ENCODE peak calls at places on chromosomes 1 and 21, in four cellular contexts. C, S, A and Q are unnamed samples.

GRCh38 chr1:7409278-7409677 is 361.8 kb upstream of the VAMP3 start:
- DNase-seq in C (no peak), S (no peak), A (no peak), Q (no peak)

GRCh38 chr1:171645553-171646336 is 6.7 kb downstream of the MYOC start:
- DNase-seq in C (no peak), S (no peak), A (no peak), Q (no peak)

GRCh38 chr1:60078182-60078581 is 4.6 kb upstream of the C1orf87 start:
- DNase-seq in C (no peak), S (no peak), A (no peak), Q (no peak)

GRCh38 chr1:8604041-8604942 is 213.1 kb downstream of the RERE start:
- DNase-seq in C (no peak), S (no peak), A (peak), Q (no peak)

GRCh38 chr1:18344755-18345154 is 136.0 kb upstream of the KLHDC7A start:
- DNase-seq in C (no peak), S (no peak), A (no peak), Q (no peak)

GRCh38 chr1:211625040-211625439 is 46.1 kb upstream of the SLC30A1 start:
- DNase-seq in C (peak), S (peak), A (no peak), Q (no peak)

GRCh38 chr1:202873026-202873425 is 15.9 kb downstream of the RABIF start:
- DNase-seq in C (no peak), S (no peak), A (no peak), Q (no peak)

GRCh38 chr1:174200746-174201145 is 41.4 kb downstream of the RABGAP1L start:
- DNase-seq in C (no peak), S (no peak), A (no peak), Q (no peak)

GRCh38 chr21:46246345-46246744 is 17.8 kb upstream of the LSS start:
- DNase-seq in C (no peak), S (no peak), A (no peak), Q (no peak)

GRCh38 chr1:37574834-37575479 is 18.2 kb downstream of the DNALI1 start:
- DNase-seq in C (no peak), S (no peak), A (no peak), Q (no peak)

GRCh38 chr1:180247061-180247460 is 17.0 kb downstream of the LHX4 start:
- DNase-seq in C (no peak), S (no peak), A (no peak), Q (no peak)

GRCh38 chr1:110718452-110718851 is 43.7 kb upstream of the KCNA3 start:
- DNase-seq in C (no peak), S (no peak), A (no peak), Q (no peak)

GRCh38 chr1:212967767-212968166 is 17.4 kb downstream of the VASH2 start:
- DNase-seq in C (peak), S (peak), A (no peak), Q (peak)

GRCh38 chr1:203649551-203650011 is 22.9 kb downstream of the ATP2B4 start:
- DNase-seq in C (no peak), S (no peak), A (no peak), Q (no peak)

GRCh38 chr1:59738152-59738551 is 76.6 kb upstream of the HOOK1 start:
- DNase-seq in C (peak), S (no peak), A (no peak), Q (no peak)

GRCh38 chr1:11046625-11047365 is at the start of gene MASP2:
- DNase-seq in C (peak), S (peak), A (no peak), Q (no peak)

GRCh38 chr21:34630536-34631143 is 15.7 kb upstream of the RCAN1 start:
- DNase-seq in C (peak), S (peak), A (peak), Q (peak)

GRCh38 chr1:40769815-40770214 is 13.8 kb upstream of the KCNQ4 start:
- DNase-seq in C (no peak), S (no peak), A (no peak), Q (no peak)

GRCh38 chr1:110879758-110880606 is 7.0 kb downstream of the CD53 start:
- DNase-seq in C (no peak), S (peak), A (peak), Q (no peak)

GRCh38 chr1:66944330-66945274 is 19.8 kb downstream of the MIER1 start:
- DNase-seq in C (peak), S (no peak), A (no peak), Q (peak)

GRCh38 chr1:208235356-208235982 is 8.7 kb downstream of the PLXNA2 start:
- DNase-seq in C (no peak), S (peak), A (no peak), Q (no peak)

DNA sequence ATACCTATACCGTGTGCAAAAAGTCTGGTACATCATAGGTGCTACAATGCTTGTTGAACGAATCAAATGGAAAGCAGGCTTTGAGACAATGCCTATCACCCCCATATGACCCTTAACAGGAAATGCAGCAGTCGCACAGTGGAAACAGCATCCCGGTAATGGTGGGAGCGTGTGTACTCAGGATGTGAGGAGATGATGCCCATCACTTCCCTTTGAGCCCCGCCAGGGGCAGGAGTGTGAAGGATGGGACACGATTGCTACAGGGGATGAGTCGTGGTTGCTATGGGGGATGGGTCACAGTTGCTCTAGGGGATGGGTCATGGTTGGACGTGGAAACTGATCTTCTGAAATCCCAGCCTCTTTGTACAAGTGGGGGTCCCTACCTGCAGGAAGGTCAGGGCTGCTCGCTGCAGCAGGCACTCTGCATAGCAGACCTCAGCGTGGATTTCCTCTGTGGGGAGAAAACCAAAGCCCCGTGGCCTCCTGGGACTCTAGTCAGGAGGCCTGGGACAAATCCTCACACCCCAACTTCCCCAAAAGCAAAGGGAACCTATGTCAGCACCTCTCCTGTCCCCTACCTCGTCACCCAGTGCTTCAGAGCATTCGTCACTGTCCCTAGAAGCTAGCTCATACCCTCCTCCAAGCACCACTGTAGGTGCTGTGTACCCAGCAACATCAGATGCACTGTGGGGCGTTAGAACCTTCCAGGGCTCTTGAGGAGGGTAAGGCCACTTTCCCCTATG is 19.3 kb downstream of the TTC39A start:
- DNase-seq in C (no peak), S (peak), A (no peak), Q (no peak)
- TF ChIP-seq ESRRA in C (no peak), S (no peak), A (no peak), Q (no peak)

DNA sequence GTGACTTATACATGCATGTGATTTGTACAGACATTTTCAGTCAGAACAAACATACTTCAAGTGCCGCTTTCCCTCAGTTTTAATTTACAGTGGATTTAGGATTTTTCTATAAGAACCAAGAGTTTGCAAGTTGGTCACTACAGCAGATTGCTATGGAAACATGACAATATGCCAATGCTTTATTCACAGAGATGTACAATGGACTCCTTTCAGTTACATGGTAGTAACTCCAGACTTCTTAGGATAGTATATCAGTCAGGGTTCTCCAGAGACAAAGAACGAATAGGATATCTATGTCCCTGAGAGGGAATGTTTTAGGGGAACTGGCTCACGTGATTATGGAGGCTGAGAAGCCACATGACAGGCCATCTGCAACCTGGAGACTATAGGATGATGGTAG is 27.4 kb downstream of the IFI44 start:
- DNase-seq in C (no peak), S (no peak), A (no peak), Q (no peak)
- TF ChIP-seq MYC in C (no peak), S (no peak), A (no peak), Q (no peak)

GRCh38 chr1:76090284-76091180 is 16.0 kb downstream of the ST6GALNAC3 start:
- DNase-seq in C (no peak), S (no peak), A (no peak), Q (no peak)
- TF ChIP-seq ESRRA in C (no peak), S (no peak), A (no peak), Q (no peak)

DNA sequence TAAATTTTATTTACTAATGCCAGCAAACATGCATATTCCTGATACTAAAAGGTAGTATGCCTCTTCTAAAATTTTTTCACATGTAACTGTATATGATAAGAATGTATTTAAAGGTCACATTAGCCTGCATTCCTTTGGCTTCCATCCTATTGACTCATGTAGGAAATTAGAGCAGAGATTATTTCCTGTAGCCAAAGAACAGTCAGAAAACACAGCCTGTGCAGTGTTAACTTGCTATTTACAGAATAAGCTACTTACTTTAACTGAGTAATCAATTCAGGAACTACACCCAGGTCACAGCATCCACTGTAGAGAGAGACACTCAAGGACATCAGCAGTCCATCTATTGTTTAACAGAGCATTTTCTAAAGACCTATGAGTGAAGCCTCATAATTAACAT is 154.5 kb upstream of the ADGRL4 start:
- DNase-seq in C (no peak), S (no peak), A (no peak), Q (no peak)
- TF ChIP-seq MYC in C (no peak), S (no peak), A (no peak), Q (no peak)

GRCh38 chr1:64654519-64655341 is 90.1 kb upstream of the RAVER2 start:
- DNase-seq in C (no peak), S (no peak), A (no peak), Q (no peak)
- TF ChIP-seq ESRRA in C (no peak), S (no peak), A (no peak), Q (no peak)

GRCh38 chr1:82927753-82928152 is 1071.2 kb downstream of the TTLL7 start:
- DNase-seq in C (no peak), S (no peak), A (no peak), Q (no peak)
- TF ChIP-seq MYC in C (no peak), S (no peak), A (no peak), Q (no peak)

DNA sequence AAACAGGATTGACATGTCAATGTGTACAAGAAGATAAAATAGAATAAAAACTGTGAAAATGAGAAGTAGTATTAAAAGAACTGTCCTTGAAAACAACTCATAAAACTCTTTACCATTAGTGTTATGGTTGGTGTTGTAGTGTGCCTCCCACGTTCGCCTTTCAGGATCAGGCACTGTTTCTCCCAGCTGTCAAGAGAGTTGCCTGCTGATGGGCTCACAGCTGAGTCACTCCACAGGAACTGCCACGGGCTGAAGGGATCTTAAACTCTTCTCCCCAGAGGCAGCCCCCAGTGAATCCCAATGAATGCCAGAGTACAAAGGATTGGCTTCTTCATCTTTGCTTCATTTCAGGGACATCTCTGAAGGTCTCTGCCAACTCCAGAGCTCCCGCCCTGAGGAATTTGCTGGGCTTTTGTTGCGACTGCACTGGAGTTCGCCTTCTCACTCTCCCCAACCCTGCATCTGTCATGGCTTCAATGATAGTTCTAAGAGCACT is 119.6 kb downstream of the ADGRL2 start:
- DNase-seq in C (no peak), S (no peak), A (no peak), Q (no peak)
- TF ChIP-seq ESRRA in C (no peak), S (no peak), A (no peak), Q (no peak)

DNA sequence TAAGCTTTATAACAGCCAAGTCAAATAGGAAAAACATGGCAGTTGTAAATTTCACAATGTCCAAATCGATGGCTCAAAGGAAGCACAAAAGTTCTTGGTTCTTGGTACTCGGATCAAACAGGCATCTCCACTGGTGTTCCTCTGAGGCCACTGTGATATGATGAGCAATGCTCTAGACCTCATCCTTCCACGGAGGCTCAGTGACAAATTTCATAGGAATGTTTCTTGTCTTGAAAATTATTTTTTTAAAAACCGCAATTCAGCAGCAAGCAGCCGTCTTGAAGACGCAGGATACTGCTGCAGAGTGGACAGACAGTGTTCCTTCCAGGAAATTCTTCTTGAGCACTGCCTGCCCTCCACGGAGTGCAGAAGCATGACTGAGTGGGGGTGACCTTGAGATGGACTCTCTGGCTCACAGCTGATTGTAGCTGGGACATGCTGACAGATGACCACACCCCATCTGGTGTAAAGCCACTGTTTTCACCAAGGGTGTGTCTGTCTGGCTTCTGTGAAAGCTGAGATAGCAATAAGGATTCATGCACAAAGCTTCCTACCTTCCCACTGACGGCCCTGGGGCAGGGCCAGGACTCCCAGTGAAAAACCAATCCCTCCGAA is 61.9 kb downstream of the TIAM1 start:
- DNase-seq in C (no peak), S (peak), A (no peak), Q (no peak)
- TF ChIP-seq MYC in C (no peak), S (no peak), A (no peak), Q (no peak)